ENCODE peak calls at places on chromosomes 6 and 20, in nine cellular contexts. R is C1 segment of cervical spinal cord, G is H54, X is prostate gland, O is AG04449, F is A172, P is neural crest cell, K is type B pancreatic cell, E is Panc1. Z is an unnamed sample.

GRCh38 chr6:76697585-76697984 is 625.1 kb upstream of the IMPG1 start:
- DNase-seq in F (peak), G (no peak), R (no peak), P (no peak), K (no peak), E (no peak), O (no peak), X (no peak), Z (no peak)

GRCh38 chr6:49430187-49430586 is 32.9 kb downstream of the MMUT start:
- DNase-seq in O (peak), K (no peak), X (no peak), E (no peak), G (peak), P (no peak), F (no peak), R (no peak), Z (no peak)

GRCh38 chr6:146985111-146985510 is 219.1 kb upstream of the STXBP5 start:
- DNase-seq in F (peak), E (no peak), P (no peak), G (no peak), O (no peak), X (peak), R (no peak), K (no peak), Z (no peak)

GRCh38 chr6:106452628-106453027 is 92.1 kb downstream of the CRYBG1 start:
- DNase-seq in G (no peak), O (no peak), R (no peak), P (no peak), K (no peak), E (no peak), F (no peak), X (no peak), Z (no peak)

GRCh38 chr6:158500016-158500735 is 59.7 kb upstream of the TMEM181 start:
- DNase-seq in G (no peak), P (no peak), X (no peak), O (no peak), E (no peak), F (peak), R (no peak), K (no peak), Z (no peak)

GRCh38 chr6:72733045-72733444 is 111.2 kb downstream of the KCNQ5 start:
- DNase-seq in P (no peak), F (no peak), E (no peak), X (no peak), G (no peak), R (no peak), O (no peak), K (no peak), Z (no peak)

GRCh38 chr20:44231713-44232468 is 15.2 kb upstream of the GDAP1L1 start:
- DNase-seq in O (no peak), G (no peak), P (no peak), K (no peak), E (no peak), R (no peak), F (peak), X (no peak), Z (no peak)

GRCh38 chr6:9204171-9204570 is 768.8 kb upstream of the SLC35B3 start:
- DNase-seq in F (peak), X (no peak), E (peak), R (no peak), K (no peak), G (peak), P (no peak), O (no peak), Z (no peak)

GRCh38 chr6:63634630-63635029 is 972 bp upstream of the PHF3 start:
- DNase-seq in F (no peak), R (no peak), O (no peak), E (no peak), P (no peak), K (no peak), X (no peak), G (no peak), Z (no peak)

GRCh38 chr6:109867970-109868358 is 110.1 kb upstream of the GPR6 start:
- DNase-seq in E (no peak), O (no peak), G (no peak), X (no peak), R (no peak), K (no peak), F (peak), P (no peak), Z (no peak)

GRCh38 chr6:106858653-106859092 is 115.9 kb downstream of the CD24 start:
- DNase-seq in K (no peak), F (peak), P (no peak), G (no peak), X (no peak), E (no peak), R (no peak), O (no peak), Z (no peak)

GRCh38 chr6:161984707-161985106 is 710.8 kb upstream of the AGPAT4 start:
- DNase-seq in R (no peak), G (no peak), E (no peak), F (no peak), P (no peak), O (no peak), X (no peak), K (no peak), Z (no peak)

GRCh38 chr6:157050537-157051280 is 272.6 kb downstream of the TMEM242 start:
- DNase-seq in F (no peak), X (no peak), E (no peak), P (no peak), R (no peak), K (no peak), O (no peak), G (no peak), Z (no peak)

GRCh38 chr20:53420061-53420460 is 173.6 kb downstream of the ZNF217 start:
- DNase-seq in P (no peak), K (no peak), E (no peak), F (no peak), R (no peak), X (no peak), G (no peak), O (no peak), Z (no peak)

GRCh38 chr20:829531-829930 is 4.0 kb upstream of the FAM110A start:
- DNase-seq in O (no peak), E (no peak), F (no peak), G (no peak), X (no peak), R (no peak), P (no peak), K (no peak), Z (no peak)

GRCh38 chr6:37205189-37205996 is 35.4 kb downstream of the PIM1 start:
- DNase-seq in X (no peak), G (no peak), R (no peak), P (no peak), O (no peak), F (no peak), K (no peak), E (no peak), Z (peak)

GRCh38 chr6:52356017-52356416 is 5.9 kb upstream of the PAQR8 start:
- DNase-seq in K (no peak), R (no peak), F (no peak), E (no peak), X (no peak), O (no peak), P (no peak), G (no peak), Z (no peak)

GRCh38 chr6:11317885-11318771 is 85.7 kb upstream of the NEDD9 start:
- DNase-seq in F (peak), R (no peak), K (no peak), P (no peak), X (no peak), O (peak), G (peak), E (peak), Z (peak)

GRCh38 chr6:78868124-78868523 is 773 bp downstream of the IRAK1BP1 start:
- DNase-seq in G (no peak), K (no peak), R (no peak), P (no peak), E (no peak), X (no peak), F (no peak), O (no peak), Z (no peak)

GRCh38 chr6:112503210-112503609 is 156.1 kb downstream of the RFPL4B start:
- DNase-seq in F (no peak), G (no peak), R (peak), E (no peak), X (no peak), P (peak), K (no peak), O (no peak), Z (no peak)

GRCh38 chr20:11159728-11160127 is 485.9 kb upstream of the JAG1 start:
- DNase-seq in K (no peak), O (peak), X (no peak), G (no peak), P (no peak), F (no peak), E (no peak), R (peak), Z (no peak)

GRCh38 chr6:152948150-152948768 is 34.6 kb downstream of the FBXO5 start:
- DNase-seq in P (peak), E (peak), F (peak), R (peak), O (no peak), K (no peak), G (no peak), X (no peak), Z (peak)

GRCh38 chr6:105317607-105318533 is 85.0 kb downstream of the PREP start:
- DNase-seq in R (no peak), K (no peak), X (no peak), P (no peak), F (no peak), E (peak), G (no peak), O (no peak), Z (no peak)

GRCh38 chr6:160106010-160106409 is 15.6 kb upstream of the SLC22A1 start:
- DNase-seq in P (no peak), F (no peak), X (no peak), G (no peak), O (no peak), K (no peak), R (no peak), E (no peak), Z (no peak)

GRCh38 chr6:71473908-71474307 is 185.3 kb downstream of the OGFRL1 start:
- DNase-seq in E (peak), K (no peak), X (no peak), G (no peak), F (peak), P (no peak), R (no peak), O (peak), Z (no peak)

GRCh38 chr20:34791289-34792020 is 34.0 kb downstream of the NCOA6 start:
- DNase-seq in P (no peak), E (no peak), X (no peak), O (peak), R (no peak), G (no peak), F (peak), K (no peak), Z (no peak)

GRCh38 chr20:36285746-36286447 is 20.2 kb upstream of the DLGAP4 start:
- DNase-seq in F (no peak), E (no peak), P (no peak), R (no peak), O (no peak), K (no peak), G (no peak), X (no peak), Z (peak)

GRCh38 chr6:137112067-137112355 is 61.4 kb downstream of the IL22RA2 start:
- DNase-seq in X (no peak), O (no peak), P (no peak), E (no peak), K (no peak), G (peak), R (no peak), F (peak), Z (no peak)

GRCh38 chr6:91895592-91895991 is 1308.7 kb upstream of the MAP3K7 start:
- DNase-seq in K (no peak), G (no peak), O (no peak), P (no peak), X (no peak), F (no peak), R (no peak), E (no peak), Z (no peak)

GRCh38 chr6:142808405-142809061 is 136.4 kb downstream of the HIVEP2 start:
- DNase-seq in G (no peak), O (no peak), P (no peak), X (no peak), K (no peak), F (no peak), R (no peak), E (no peak), Z (no peak)

GRCh38 chr6:40719671-40720374 is 132.7 kb upstream of the LRFN2 start:
- DNase-seq in G (peak), O (peak), F (peak), X (no peak), K (no peak), E (no peak), R (no peak), P (no peak), Z (peak)

Z was measured in GM13976.